ENCODE peak calls at places on chromosomes 16 and 17, in five cellular contexts. F is OCI-LY7; B is lower leg skin; W is activated CD4-positive, alpha-beta T cell treated with anti-CD3 and anti-CD28 coated beads for 24 hours; Z is stimulated activated CD4-positive, alpha-beta T cell treated with anti-CD3 and anti-CD28 coated beads, Interleukin-1b, Interleukin-23, amount 100 ng/mL, for 4 hours. H is an unnamed sample.

GRCh38 chr17:61579961-61580360 is 11.1 kb downstream of the NACA2 start:
- DNase-seq in F (no peak), B (no peak), W (no peak), Z (no peak), H (no peak)

GRCh38 chr17:28371245-28372202 is at the start of gene SARM1:
- DNase-seq in F (peak; percentile 91), B (peak; percentile 95), W (peak; percentile 74), Z (peak; percentile 80), H (peak; percentile 98)

GRCh38 chr16:65069090-65069489 is 52.8 kb downstream of the CDH11 start:
- DNase-seq in F (no peak), B (no peak), W (no peak), Z (no peak), H (no peak)

GRCh38 chr17:48125829-48126612 is 18.5 kb downstream of the SNX11 start:
- DNase-seq in F (no peak), B (peak; percentile 42), W (no peak), Z (no peak), H (no peak)

GRCh38 chr17:2337811-2338657 is 733 bp downstream of the SGSM2 start:
- DNase-seq in F (peak; percentile 28), B (no peak), W (peak; percentile 16), Z (peak; percentile 43), H (peak; percentile 83)

GRCh38 chr17:39606434-39607056 is 1.2 kb downstream of the NEUROD2 start:
- DNase-seq in F (no peak), B (no peak), W (no peak), Z (no peak), H (no peak)

GRCh38 chr17:79361221-79361734 is 249.6 kb downstream of the RBFOX3 start:
- DNase-seq in F (no peak), B (no peak), W (no peak), Z (no peak), H (no peak)

GRCh38 chr17:79947351-79948031 is 88.2 kb downstream of the TBC1D16 start:
- DNase-seq in F (no peak), B (peak; percentile 83), W (no peak), Z (no peak), H (no peak)

GRCh38 chr17:52759864-52760263 is 601.4 kb upstream of the CA10 start:
- DNase-seq in F (no peak), B (no peak), W (no peak), Z (no peak), H (no peak)

GRCh38 chr16:3321802-3322201 is 16.5 kb downstream of the ZNF75A start:
- DNase-seq in F (no peak), B (no peak), W (no peak), Z (no peak), H (no peak)

GRCh38 chr17:10126554-10127493 is 71.6 kb downstream of the GAS7 start:
- DNase-seq in F (no peak), B (no peak), W (no peak), Z (no peak), H (peak; percentile 36)

GRCh38 chr17:43753488-43754129 is 5.0 kb downstream of the SOST start:
- DNase-seq in F (no peak), B (no peak), W (no peak), Z (no peak), H (no peak)

GRCh38 chr16:1743376-1744337 is 27.7 kb downstream of the NME3 start:
- DNase-seq in F (no peak), B (peak; percentile 72), W (no peak), Z (no peak), H (no peak)

GRCh38 chr17:6257339-6257738 is 177.6 kb downstream of the AIPL1 start:
- DNase-seq in F (no peak), B (no peak), W (no peak), Z (no peak), H (no peak)

GRCh38 chr17:54891176-54891821 is 9.4 kb upstream of the TOM1L1 start:
- DNase-seq in F (peak; percentile 32), B (no peak), W (no peak), Z (no peak), H (peak; percentile 80)

GRCh38 chr16:24166684-24167083 is 89.5 kb upstream of the CACNG3 start:
- DNase-seq in F (no peak), B (no peak), W (no peak), Z (no peak), H (no peak)

GRCh38 chr16:52496051-52496876 is 50.7 kb downstream of the TOX3 start:
- DNase-seq in F (no peak), B (no peak), W (no peak), Z (no peak), H (no peak)

GRCh38 chr17:82775033-82775823 is 23.4 kb downstream of the TBCD start:
- DNase-seq in F (peak; percentile 57), B (no peak), W (peak; percentile 17), Z (peak; percentile 31), H (peak; percentile 42)

GRCh38 chr17:41678411-41678906 is 10.2 kb upstream of the EIF1 start:
- DNase-seq in F (no peak), B (no peak), W (no peak), Z (no peak), H (no peak)

GRCh38 chr17:78351449-78352006 is 8.3 kb downstream of the SOCS3 start:
- DNase-seq in F (no peak), B (peak; percentile 99), W (no peak), Z (no peak), H (no peak)

GRCh38 chr17:57559634-57560387 is 185.3 kb downstream of the CCDC182 start:
- DNase-seq in F (no peak), B (no peak), W (no peak), Z (no peak), H (no peak)

GRCh38 chr16:11449716-11450115 is 104.5 kb downstream of the RMI2 start:
- DNase-seq in F (no peak), B (no peak), W (no peak), Z (no peak), H (no peak)

GRCh38 chr17:55605705-55606104 is 94.5 kb upstream of the SMIM36 start:
- DNase-seq in F (no peak), B (no peak), W (no peak), Z (no peak), H (no peak)

GRCh38 chr16:4682616-4683254 is 10.6 kb upstream of the NUDT16L1 start:
- DNase-seq in F (no peak), B (no peak), W (no peak), Z (no peak), H (no peak)

GRCh38 chr17:1422907-1423306 is 22.9 kb upstream of the YWHAE start:
- DNase-seq in F (no peak), B (no peak), W (no peak), Z (no peak), H (no peak)